ENCODE peak calls at places on chromosome 16, in five cellular contexts. One of them, this sample, is unnamed.

GRCh38 chr16:85126731-85127662 is 14.7 kb upstream of the CIBAR2 start:
- DNase-seq in heart right ventricle: no peak
- DNase-seq in stimulated activated CD4-positive, alpha-beta T cell treated with anti-CD3 and anti-CD28 coated beads, Interleukin-12 subunit alpha, Interleukin-12 subunit beta, amount 100 ng/mL, for 4 hours: peak
- DNase-seq in activated naive CD4-positive, alpha-beta T cell: no peak
- DNase-seq in activated CD8-positive, alpha-beta memory T cell treated with anti-CD3 and anti-CD28 coated beads, Interleukin-2, amount 50 U/mL, for 48 hours: no peak
- DNase-seq in this sample: no peak

GRCh38 chr16:81449899-81450608 is 5.4 kb downstream of the CMIP start:
- DNase-seq in stimulated activated CD4-positive, alpha-beta T cell treated with anti-CD3 and anti-CD28 coated beads, Interleukin-12 subunit alpha, Interleukin-12 subunit beta, amount 100 ng/mL, for 4 hours: no peak
- DNase-seq in activated CD8-positive, alpha-beta memory T cell treated with anti-CD3 and anti-CD28 coated beads, Interleukin-2, amount 50 U/mL, for 48 hours: no peak
- DNase-seq in heart right ventricle: no peak
- DNase-seq in activated naive CD4-positive, alpha-beta T cell: no peak
- DNase-seq in this sample: no peak

GRCh38 chr16:2820836-2821482 is 3.9 kb downstream of the PRSS21 start:
- DNase-seq in stimulated activated CD4-positive, alpha-beta T cell treated with anti-CD3 and anti-CD28 coated beads, Interleukin-12 subunit alpha, Interleukin-12 subunit beta, amount 100 ng/mL, for 4 hours: no peak
- DNase-seq in heart right ventricle: no peak
- DNase-seq in activated CD8-positive, alpha-beta memory T cell treated with anti-CD3 and anti-CD28 coated beads, Interleukin-2, amount 50 U/mL, for 48 hours: no peak
- DNase-seq in activated naive CD4-positive, alpha-beta T cell: no peak
- DNase-seq in this sample: no peak

GRCh38 chr16:53654946-53655345 is 48.7 kb downstream of the RPGRIP1L start:
- DNase-seq in activated naive CD4-positive, alpha-beta T cell: no peak
- DNase-seq in activated CD8-positive, alpha-beta memory T cell treated with anti-CD3 and anti-CD28 coated beads, Interleukin-2, amount 50 U/mL, for 48 hours: no peak
- DNase-seq in stimulated activated CD4-positive, alpha-beta T cell treated with anti-CD3 and anti-CD28 coated beads, Interleukin-12 subunit alpha, Interleukin-12 subunit beta, amount 100 ng/mL, for 4 hours: no peak
- DNase-seq in heart right ventricle: no peak
- DNase-seq in this sample: no peak

GRCh38 chr16:3119286-3119685 is 6.9 kb downstream of the ZNF205 start:
- DNase-seq in stimulated activated CD4-positive, alpha-beta T cell treated with anti-CD3 and anti-CD28 coated beads, Interleukin-12 subunit alpha, Interleukin-12 subunit beta, amount 100 ng/mL, for 4 hours: no peak
- DNase-seq in heart right ventricle: no peak
- DNase-seq in activated CD8-positive, alpha-beta memory T cell treated with anti-CD3 and anti-CD28 coated beads, Interleukin-2, amount 50 U/mL, for 48 hours: no peak
- DNase-seq in activated naive CD4-positive, alpha-beta T cell: no peak
- DNase-seq in this sample: no peak

GRCh38 chr16:11783319-11784047 is 13.6 kb downstream of the ZC3H7A start:
- DNase-seq in stimulated activated CD4-positive, alpha-beta T cell treated with anti-CD3 and anti-CD28 coated beads, Interleukin-12 subunit alpha, Interleukin-12 subunit beta, amount 100 ng/mL, for 4 hours: no peak
- DNase-seq in heart right ventricle: no peak
- DNase-seq in activated CD8-positive, alpha-beta memory T cell treated with anti-CD3 and anti-CD28 coated beads, Interleukin-2, amount 50 U/mL, for 48 hours: no peak
- DNase-seq in activated naive CD4-positive, alpha-beta T cell: no peak
- DNase-seq in this sample: peak

GRCh38 chr16:66468321-66468965 is 41.3 kb downstream of the BEAN1 start:
- DNase-seq in heart right ventricle: no peak
- DNase-seq in activated CD8-positive, alpha-beta memory T cell treated with anti-CD3 and anti-CD28 coated beads, Interleukin-2, amount 50 U/mL, for 48 hours: no peak
- DNase-seq in activated naive CD4-positive, alpha-beta T cell: no peak
- DNase-seq in stimulated activated CD4-positive, alpha-beta T cell treated with anti-CD3 and anti-CD28 coated beads, Interleukin-12 subunit alpha, Interleukin-12 subunit beta, amount 100 ng/mL, for 4 hours: no peak
- DNase-seq in this sample: no peak

GRCh38 chr16:7775072-7775488 is 442.4 kb downstream of the RBFOX1 start:
- DNase-seq in stimulated activated CD4-positive, alpha-beta T cell treated with anti-CD3 and anti-CD28 coated beads, Interleukin-12 subunit alpha, Interleukin-12 subunit beta, amount 100 ng/mL, for 4 hours: no peak
- DNase-seq in activated CD8-positive, alpha-beta memory T cell treated with anti-CD3 and anti-CD28 coated beads, Interleukin-2, amount 50 U/mL, for 48 hours: no peak
- DNase-seq in activated naive CD4-positive, alpha-beta T cell: no peak
- DNase-seq in heart right ventricle: no peak
- DNase-seq in this sample: no peak

GRCh38 chr16:89241187-89242003 is 23.9 kb downstream of the ZNF778 start:
- DNase-seq in heart right ventricle: peak
- DNase-seq in activated CD8-positive, alpha-beta memory T cell treated with anti-CD3 and anti-CD28 coated beads, Interleukin-2, amount 50 U/mL, for 48 hours: peak
- DNase-seq in activated naive CD4-positive, alpha-beta T cell: peak
- DNase-seq in stimulated activated CD4-positive, alpha-beta T cell treated with anti-CD3 and anti-CD28 coated beads, Interleukin-12 subunit alpha, Interleukin-12 subunit beta, amount 100 ng/mL, for 4 hours: peak
- DNase-seq in this sample: peak

GRCh38 chr16:674968-675883 is at the start of gene RHBDL1:
- DNase-seq in stimulated activated CD4-positive, alpha-beta T cell treated with anti-CD3 and anti-CD28 coated beads, Interleukin-12 subunit alpha, Interleukin-12 subunit beta, amount 100 ng/mL, for 4 hours: no peak
- DNase-seq in activated naive CD4-positive, alpha-beta T cell: no peak
- DNase-seq in activated CD8-positive, alpha-beta memory T cell treated with anti-CD3 and anti-CD28 coated beads, Interleukin-2, amount 50 U/mL, for 48 hours: no peak
- DNase-seq in heart right ventricle: peak
- DNase-seq in this sample: no peak

GRCh38 chr16:51326131-51326856 is 175.2 kb upstream of the SALL1 start:
- DNase-seq in heart right ventricle: no peak
- DNase-seq in stimulated activated CD4-positive, alpha-beta T cell treated with anti-CD3 and anti-CD28 coated beads, Interleukin-12 subunit alpha, Interleukin-12 subunit beta, amount 100 ng/mL, for 4 hours: no peak
- DNase-seq in activated naive CD4-positive, alpha-beta T cell: no peak
- DNase-seq in activated CD8-positive, alpha-beta memory T cell treated with anti-CD3 and anti-CD28 coated beads, Interleukin-2, amount 50 U/mL, for 48 hours: no peak
- DNase-seq in this sample: peak

GRCh38 chr16:57994778-57995177 is 5.7 kb downstream of the ZNF319 start:
- DNase-seq in activated CD8-positive, alpha-beta memory T cell treated with anti-CD3 and anti-CD28 coated beads, Interleukin-2, amount 50 U/mL, for 48 hours: no peak
- DNase-seq in stimulated activated CD4-positive, alpha-beta T cell treated with anti-CD3 and anti-CD28 coated beads, Interleukin-12 subunit alpha, Interleukin-12 subunit beta, amount 100 ng/mL, for 4 hours: no peak
- DNase-seq in activated naive CD4-positive, alpha-beta T cell: peak
- DNase-seq in heart right ventricle: peak
- DNase-seq in this sample: peak

GRCh38 chr16:86241681-86242080 is 268.6 kb upstream of the FOXF1 start:
- DNase-seq in stimulated activated CD4-positive, alpha-beta T cell treated with anti-CD3 and anti-CD28 coated beads, Interleukin-12 subunit alpha, Interleukin-12 subunit beta, amount 100 ng/mL, for 4 hours: no peak
- DNase-seq in heart right ventricle: no peak
- DNase-seq in activated naive CD4-positive, alpha-beta T cell: no peak
- DNase-seq in activated CD8-positive, alpha-beta memory T cell treated with anti-CD3 and anti-CD28 coated beads, Interleukin-2, amount 50 U/mL, for 48 hours: no peak
- DNase-seq in this sample: no peak

GRCh38 chr16:21283521-21284289 is 5.6 kb upstream of the CRYM start:
- DNase-seq in stimulated activated CD4-positive, alpha-beta T cell treated with anti-CD3 and anti-CD28 coated beads, Interleukin-12 subunit alpha, Interleukin-12 subunit beta, amount 100 ng/mL, for 4 hours: no peak
- DNase-seq in heart right ventricle: peak
- DNase-seq in activated naive CD4-positive, alpha-beta T cell: no peak
- DNase-seq in activated CD8-positive, alpha-beta memory T cell treated with anti-CD3 and anti-CD28 coated beads, Interleukin-2, amount 50 U/mL, for 48 hours: no peak
- DNase-seq in this sample: peak

GRCh38 chr16:22313876-22314470 is 16.8 kb downstream of the POLR3E start:
- DNase-seq in heart right ventricle: no peak
- DNase-seq in activated naive CD4-positive, alpha-beta T cell: no peak
- DNase-seq in stimulated activated CD4-positive, alpha-beta T cell treated with anti-CD3 and anti-CD28 coated beads, Interleukin-12 subunit alpha, Interleukin-12 subunit beta, amount 100 ng/mL, for 4 hours: no peak
- DNase-seq in activated CD8-positive, alpha-beta memory T cell treated with anti-CD3 and anti-CD28 coated beads, Interleukin-2, amount 50 U/mL, for 48 hours: peak
- DNase-seq in this sample: no peak

GRCh38 chr16:65297453-65297852 is 175.6 kb upstream of the CDH11 start:
- DNase-seq in stimulated activated CD4-positive, alpha-beta T cell treated with anti-CD3 and anti-CD28 coated beads, Interleukin-12 subunit alpha, Interleukin-12 subunit beta, amount 100 ng/mL, for 4 hours: no peak
- DNase-seq in activated naive CD4-positive, alpha-beta T cell: no peak
- DNase-seq in activated CD8-positive, alpha-beta memory T cell treated with anti-CD3 and anti-CD28 coated beads, Interleukin-2, amount 50 U/mL, for 48 hours: no peak
- DNase-seq in heart right ventricle: no peak
- DNase-seq in this sample: no peak

GRCh38 chr16:85557976-85558589 is 55.0 kb upstream of the GSE1 start:
- DNase-seq in activated CD8-positive, alpha-beta memory T cell treated with anti-CD3 and anti-CD28 coated beads, Interleukin-2, amount 50 U/mL, for 48 hours: no peak
- DNase-seq in heart right ventricle: no peak
- DNase-seq in stimulated activated CD4-positive, alpha-beta T cell treated with anti-CD3 and anti-CD28 coated beads, Interleukin-12 subunit alpha, Interleukin-12 subunit beta, amount 100 ng/mL, for 4 hours: no peak
- DNase-seq in activated naive CD4-positive, alpha-beta T cell: no peak
- DNase-seq in this sample: peak

GRCh38 chr16:48365601-48366164 is 19.5 kb downstream of the SIAH1 start:
- DNase-seq in heart right ventricle: peak
- DNase-seq in stimulated activated CD4-positive, alpha-beta T cell treated with anti-CD3 and anti-CD28 coated beads, Interleukin-12 subunit alpha, Interleukin-12 subunit beta, amount 100 ng/mL, for 4 hours: peak
- DNase-seq in activated naive CD4-positive, alpha-beta T cell: peak
- DNase-seq in activated CD8-positive, alpha-beta memory T cell treated with anti-CD3 and anti-CD28 coated beads, Interleukin-2, amount 50 U/mL, for 48 hours: peak
- DNase-seq in this sample: peak

GRCh38 chr16:50468749-50469078 is 79.5 kb upstream of the NKD1 start:
- DNase-seq in heart right ventricle: no peak
- DNase-seq in activated naive CD4-positive, alpha-beta T cell: no peak
- DNase-seq in activated CD8-positive, alpha-beta memory T cell treated with anti-CD3 and anti-CD28 coated beads, Interleukin-2, amount 50 U/mL, for 48 hours: no peak
- DNase-seq in stimulated activated CD4-positive, alpha-beta T cell treated with anti-CD3 and anti-CD28 coated beads, Interleukin-12 subunit alpha, Interleukin-12 subunit beta, amount 100 ng/mL, for 4 hours: no peak
- DNase-seq in this sample: no peak

GRCh38 chr16:85275533-85276249 is 163.4 kb upstream of the CIBAR2 start:
- DNase-seq in heart right ventricle: peak
- DNase-seq in stimulated activated CD4-positive, alpha-beta T cell treated with anti-CD3 and anti-CD28 coated beads, Interleukin-12 subunit alpha, Interleukin-12 subunit beta, amount 100 ng/mL, for 4 hours: peak
- DNase-seq in activated naive CD4-positive, alpha-beta T cell: peak
- DNase-seq in activated CD8-positive, alpha-beta memory T cell treated with anti-CD3 and anti-CD28 coated beads, Interleukin-2, amount 50 U/mL, for 48 hours: peak
- DNase-seq in this sample: peak

GRCh38 chr16:65249768-65250167 is 127.9 kb upstream of the CDH11 start:
- DNase-seq in heart right ventricle: peak
- DNase-seq in activated CD8-positive, alpha-beta memory T cell treated with anti-CD3 and anti-CD28 coated beads, Interleukin-2, amount 50 U/mL, for 48 hours: no peak
- DNase-seq in stimulated activated CD4-positive, alpha-beta T cell treated with anti-CD3 and anti-CD28 coated beads, Interleukin-12 subunit alpha, Interleukin-12 subunit beta, amount 100 ng/mL, for 4 hours: no peak
- DNase-seq in activated naive CD4-positive, alpha-beta T cell: no peak
- DNase-seq in this sample: no peak

GRCh38 chr16:72122308-72122707 is 28.7 kb downstream of the DHX38 start:
- DNase-seq in activated CD8-positive, alpha-beta memory T cell treated with anti-CD3 and anti-CD28 coated beads, Interleukin-2, amount 50 U/mL, for 48 hours: no peak
- DNase-seq in stimulated activated CD4-positive, alpha-beta T cell treated with anti-CD3 and anti-CD28 coated beads, Interleukin-12 subunit alpha, Interleukin-12 subunit beta, amount 100 ng/mL, for 4 hours: no peak
- DNase-seq in activated naive CD4-positive, alpha-beta T cell: no peak
- DNase-seq in heart right ventricle: no peak
- DNase-seq in this sample: no peak

GRCh38 chr16:11328172-11329079 is 16.8 kb upstream of the RMI2 start:
- DNase-seq in activated CD8-positive, alpha-beta memory T cell treated with anti-CD3 and anti-CD28 coated beads, Interleukin-2, amount 50 U/mL, for 48 hours: no peak
- DNase-seq in activated naive CD4-positive, alpha-beta T cell: peak
- DNase-seq in heart right ventricle: peak
- DNase-seq in stimulated activated CD4-positive, alpha-beta T cell treated with anti-CD3 and anti-CD28 coated beads, Interleukin-12 subunit alpha, Interleukin-12 subunit beta, amount 100 ng/mL, for 4 hours: peak
- DNase-seq in this sample: peak

GRCh38 chr16:85805442-85806045 is 6.0 kb downstream of the COX4I1 start:
- DNase-seq in activated CD8-positive, alpha-beta memory T cell treated with anti-CD3 and anti-CD28 coated beads, Interleukin-2, amount 50 U/mL, for 48 hours: no peak
- DNase-seq in heart right ventricle: no peak
- DNase-seq in activated naive CD4-positive, alpha-beta T cell: no peak
- DNase-seq in stimulated activated CD4-positive, alpha-beta T cell treated with anti-CD3 and anti-CD28 coated beads, Interleukin-12 subunit alpha, Interleukin-12 subunit beta, amount 100 ng/mL, for 4 hours: no peak
- DNase-seq in this sample: no peak

GRCh38 chr16:86362155-86362849 is 148.0 kb upstream of the FOXF1 start:
- DNase-seq in activated CD8-positive, alpha-beta memory T cell treated with anti-CD3 and anti-CD28 coated beads, Interleukin-2, amount 50 U/mL, for 48 hours: no peak
- DNase-seq in activated naive CD4-positive, alpha-beta T cell: no peak
- DNase-seq in heart right ventricle: no peak
- DNase-seq in stimulated activated CD4-positive, alpha-beta T cell treated with anti-CD3 and anti-CD28 coated beads, Interleukin-12 subunit alpha, Interleukin-12 subunit beta, amount 100 ng/mL, for 4 hours: no peak
- DNase-seq in this sample: no peak

GRCh38 chr16:11136600-11136999 is 119.4 kb downstream of the SOCS1 start:
- DNase-seq in activated CD8-positive, alpha-beta memory T cell treated with anti-CD3 and anti-CD28 coated beads, Interleukin-2, amount 50 U/mL, for 48 hours: no peak
- DNase-seq in activated naive CD4-positive, alpha-beta T cell: no peak
- DNase-seq in stimulated activated CD4-positive, alpha-beta T cell treated with anti-CD3 and anti-CD28 coated beads, Interleukin-12 subunit alpha, Interleukin-12 subunit beta, amount 100 ng/mL, for 4 hours: no peak
- DNase-seq in heart right ventricle: peak
- DNase-seq in this sample: no peak

GRCh38 chr16:53859995-53860540 is 156.1 kb downstream of the FTO start:
- DNase-seq in heart right ventricle: no peak
- DNase-seq in stimulated activated CD4-positive, alpha-beta T cell treated with anti-CD3 and anti-CD28 coated beads, Interleukin-12 subunit alpha, Interleukin-12 subunit beta, amount 100 ng/mL, for 4 hours: no peak
- DNase-seq in activated CD8-positive, alpha-beta memory T cell treated with anti-CD3 and anti-CD28 coated beads, Interleukin-2, amount 50 U/mL, for 48 hours: no peak
- DNase-seq in activated naive CD4-positive, alpha-beta T cell: no peak
- DNase-seq in this sample: no peak

GRCh38 chr16:81266680-81267095 is 28.2 kb downstream of the BCO1 start:
- DNase-seq in activated naive CD4-positive, alpha-beta T cell: no peak
- DNase-seq in activated CD8-positive, alpha-beta memory T cell treated with anti-CD3 and anti-CD28 coated beads, Interleukin-2, amount 50 U/mL, for 48 hours: peak
- DNase-seq in stimulated activated CD4-positive, alpha-beta T cell treated with anti-CD3 and anti-CD28 coated beads, Interleukin-12 subunit alpha, Interleukin-12 subunit beta, amount 100 ng/mL, for 4 hours: no peak
- DNase-seq in heart right ventricle: no peak
- DNase-seq in this sample: peak

GRCh38 chr16:53282975-53283946 is 151.0 kb upstream of the RBL2 start:
- DNase-seq in activated CD8-positive, alpha-beta memory T cell treated with anti-CD3 and anti-CD28 coated beads, Interleukin-2, amount 50 U/mL, for 48 hours: no peak
- DNase-seq in activated naive CD4-positive, alpha-beta T cell: no peak
- DNase-seq in heart right ventricle: no peak
- DNase-seq in stimulated activated CD4-positive, alpha-beta T cell treated with anti-CD3 and anti-CD28 coated beads, Interleukin-12 subunit alpha, Interleukin-12 subunit beta, amount 100 ng/mL, for 4 hours: no peak
- DNase-seq in this sample: peak

GRCh38 chr16:72404299-72404698 is 232.3 kb upstream of the PMFBP1 start:
- DNase-seq in stimulated activated CD4-positive, alpha-beta T cell treated with anti-CD3 and anti-CD28 coated beads, Interleukin-12 subunit alpha, Interleukin-12 subunit beta, amount 100 ng/mL, for 4 hours: no peak
- DNase-seq in activated CD8-positive, alpha-beta memory T cell treated with anti-CD3 and anti-CD28 coated beads, Interleukin-2, amount 50 U/mL, for 48 hours: no peak
- DNase-seq in activated naive CD4-positive, alpha-beta T cell: no peak
- DNase-seq in heart right ventricle: no peak
- DNase-seq in this sample: no peak

GRCh38 chr16:85157813-85158701 is 45.8 kb upstream of the CIBAR2 start:
- DNase-seq in stimulated activated CD4-positive, alpha-beta T cell treated with anti-CD3 and anti-CD28 coated beads, Interleukin-12 subunit alpha, Interleukin-12 subunit beta, amount 100 ng/mL, for 4 hours: peak
- DNase-seq in activated CD8-positive, alpha-beta memory T cell treated with anti-CD3 and anti-CD28 coated beads, Interleukin-2, amount 50 U/mL, for 48 hours: peak
- DNase-seq in heart right ventricle: peak
- DNase-seq in activated naive CD4-positive, alpha-beta T cell: peak
- DNase-seq in this sample: no peak

GRCh38 chr16:47774661-47775060 is 313.5 kb downstream of the PHKB start:
- DNase-seq in activated CD8-positive, alpha-beta memory T cell treated with anti-CD3 and anti-CD28 coated beads, Interleukin-2, amount 50 U/mL, for 48 hours: no peak
- DNase-seq in activated naive CD4-positive, alpha-beta T cell: no peak
- DNase-seq in heart right ventricle: no peak
- DNase-seq in stimulated activated CD4-positive, alpha-beta T cell treated with anti-CD3 and anti-CD28 coated beads, Interleukin-12 subunit alpha, Interleukin-12 subunit beta, amount 100 ng/mL, for 4 hours: no peak
- DNase-seq in this sample: peak

GRCh38 chr16:57960826-57961472 is 10.0 kb downstream of the CNGB1 start:
- DNase-seq in heart right ventricle: no peak
- DNase-seq in activated CD8-positive, alpha-beta memory T cell treated with anti-CD3 and anti-CD28 coated beads, Interleukin-2, amount 50 U/mL, for 48 hours: no peak
- DNase-seq in activated naive CD4-positive, alpha-beta T cell: no peak
- DNase-seq in stimulated activated CD4-positive, alpha-beta T cell treated with anti-CD3 and anti-CD28 coated beads, Interleukin-12 subunit alpha, Interleukin-12 subunit beta, amount 100 ng/mL, for 4 hours: no peak
- DNase-seq in this sample: no peak